ENCODE peak calls at places on chromosomes 4 and X, in ten cellular contexts. One of them, this sample, is unnamed. For H3K4me1, the result is how much of the 10 kb centered on the place peaks cover.

GRCh38 chrX:49166914-49167739 is 4.6 kb downstream of the MAGIX start:
- DNase-seq in HepG2: no peak
- DNase-seq in suprapubic skin: peak
- DNase-seq in stomach: peak
- DNase-seq in GM23338: peak
- DNase-seq in K562: peak
- DNase-seq in sigmoid colon: peak
- DNase-seq in SK-N-SH: peak
- DNase-seq in esophagus muscularis mucosa: no peak
- DNase-seq in endothelial cell of umbilical vein: peak
- DNase-seq in this sample: peak

GRCh38 chrX:37993857-37994619 is 12.3 kb upstream of the SYTL5 start:
- DNase-seq in suprapubic skin: no peak
- DNase-seq in SK-N-SH: no peak
- DNase-seq in GM23338: peak
- DNase-seq in endothelial cell of umbilical vein: no peak
- DNase-seq in HepG2: peak
- DNase-seq in esophagus muscularis mucosa: no peak
- DNase-seq in stomach: peak
- DNase-seq in sigmoid colon: no peak
- DNase-seq in K562: peak
- DNase-seq in this sample: no peak

GRCh38 chr4:55503164-55503563 is 43.5 kb downstream of the CLOCK start:
- DNase-seq in HepG2: no peak
- DNase-seq in K562: peak
- DNase-seq in endothelial cell of umbilical vein: peak
- DNase-seq in suprapubic skin: no peak
- DNase-seq in SK-N-SH: no peak
- DNase-seq in GM23338: no peak
- DNase-seq in stomach: no peak
- DNase-seq in sigmoid colon: no peak
- DNase-seq in esophagus muscularis mucosa: no peak
- DNase-seq in this sample: no peak

GRCh38 chr4:153153339-153153851 is 50.8 kb upstream of the TRIM2 start:
- DNase-seq in suprapubic skin: peak
- DNase-seq in SK-N-SH: peak
- DNase-seq in endothelial cell of umbilical vein: peak
- DNase-seq in GM23338: peak
- DNase-seq in K562: no peak
- DNase-seq in sigmoid colon: no peak
- DNase-seq in stomach: peak
- DNase-seq in esophagus muscularis mucosa: no peak
- DNase-seq in HepG2: no peak
- DNase-seq in this sample: peak

GRCh38 chr4:127936974-127937373 is 28.0 kb downstream of the MFSD8 start:
- DNase-seq in endothelial cell of umbilical vein: no peak
- DNase-seq in stomach: no peak
- DNase-seq in SK-N-SH: no peak
- DNase-seq in esophagus muscularis mucosa: no peak
- DNase-seq in GM23338: no peak
- DNase-seq in sigmoid colon: no peak
- DNase-seq in HepG2: no peak
- DNase-seq in suprapubic skin: no peak
- DNase-seq in K562: no peak
- DNase-seq in this sample: no peak

GRCh38 chrX:74578137-74578536 is 36.3 kb downstream of the RLIM start:
- DNase-seq in sigmoid colon: no peak
- DNase-seq in HepG2: no peak
- DNase-seq in K562: no peak
- DNase-seq in GM23338: no peak
- DNase-seq in stomach: no peak
- DNase-seq in SK-N-SH: no peak
- DNase-seq in esophagus muscularis mucosa: no peak
- DNase-seq in suprapubic skin: no peak
- DNase-seq in endothelial cell of umbilical vein: no peak
- DNase-seq in this sample: no peak

GRCh38 chrX:69298466-69299140 is 133.3 kb upstream of the PJA1 start:
- DNase-seq in K562: no peak
- DNase-seq in stomach: no peak
- DNase-seq in suprapubic skin: no peak
- DNase-seq in sigmoid colon: no peak
- DNase-seq in GM23338: no peak
- DNase-seq in endothelial cell of umbilical vein: no peak
- DNase-seq in esophagus muscularis mucosa: no peak
- DNase-seq in SK-N-SH: no peak
- DNase-seq in HepG2: no peak
- DNase-seq in this sample: no peak

GRCh38 chr4:11416071-11416766 is 12.5 kb downstream of the HS3ST1 start:
- DNase-seq in stomach: no peak
- DNase-seq in K562: no peak
- DNase-seq in endothelial cell of umbilical vein: no peak
- DNase-seq in GM23338: no peak
- DNase-seq in SK-N-SH: no peak
- DNase-seq in sigmoid colon: no peak
- DNase-seq in esophagus muscularis mucosa: no peak
- DNase-seq in suprapubic skin: no peak
- DNase-seq in HepG2: no peak
- DNase-seq in this sample: no peak

GRCh38 chr4:188214861-188215260 is 75.6 kb downstream of the TRIML1 start:
- DNase-seq in suprapubic skin: no peak
- DNase-seq in stomach: no peak
- DNase-seq in esophagus muscularis mucosa: no peak
- DNase-seq in GM23338: no peak
- DNase-seq in SK-N-SH: no peak
- DNase-seq in endothelial cell of umbilical vein: no peak
- DNase-seq in sigmoid colon: no peak
- DNase-seq in HepG2: peak
- DNase-seq in K562: no peak
- DNase-seq in this sample: no peak

GRCh38 chrX:38117485-38117884 is 103.2 kb downstream of the SRPX start:
- DNase-seq in HepG2: no peak
- DNase-seq in stomach: peak
- DNase-seq in sigmoid colon: no peak
- DNase-seq in endothelial cell of umbilical vein: peak
- DNase-seq in suprapubic skin: no peak
- DNase-seq in K562: no peak
- DNase-seq in esophagus muscularis mucosa: no peak
- DNase-seq in GM23338: no peak
- DNase-seq in SK-N-SH: no peak
- DNase-seq in this sample: no peak

GRCh38 chr4:139866270-139866962 is 200.8 kb downstream of the MGST2 start:
- DNase-seq in esophagus muscularis mucosa: no peak
- DNase-seq in K562: no peak
- DNase-seq in endothelial cell of umbilical vein: no peak
- DNase-seq in sigmoid colon: no peak
- DNase-seq in suprapubic skin: no peak
- DNase-seq in SK-N-SH: peak
- DNase-seq in GM23338: no peak
- DNase-seq in stomach: no peak
- DNase-seq in HepG2: no peak
- DNase-seq in this sample: no peak

GRCh38 chrX:149504226-149504914 is 736 bp downstream of the IDS start:
- DNase-seq in suprapubic skin: no peak
- DNase-seq in GM23338: peak
- DNase-seq in endothelial cell of umbilical vein: no peak
- DNase-seq in HepG2: no peak
- DNase-seq in SK-N-SH: peak
- DNase-seq in esophagus muscularis mucosa: no peak
- DNase-seq in sigmoid colon: no peak
- DNase-seq in K562: peak
- DNase-seq in stomach: no peak
- DNase-seq in this sample: peak

GRCh38 chrX:13293700-13294099 is 26.2 kb downstream of the ATXN3L start:
- DNase-seq in endothelial cell of umbilical vein: peak
- DNase-seq in HepG2: no peak
- DNase-seq in K562: no peak
- DNase-seq in suprapubic skin: no peak
- DNase-seq in SK-N-SH: no peak
- DNase-seq in stomach: no peak
- DNase-seq in GM23338: no peak
- DNase-seq in esophagus muscularis mucosa: no peak
- DNase-seq in sigmoid colon: no peak
- DNase-seq in this sample: no peak

GRCh38 chr4:14059006-14059405 is 431.5 kb upstream of the BOD1L1 start:
- DNase-seq in esophagus muscularis mucosa: no peak
- DNase-seq in endothelial cell of umbilical vein: no peak
- DNase-seq in GM23338: no peak
- DNase-seq in HepG2: no peak
- DNase-seq in suprapubic skin: no peak
- DNase-seq in K562: no peak
- DNase-seq in SK-N-SH: no peak
- DNase-seq in stomach: no peak
- DNase-seq in sigmoid colon: no peak
- DNase-seq in this sample: no peak

DNA sequence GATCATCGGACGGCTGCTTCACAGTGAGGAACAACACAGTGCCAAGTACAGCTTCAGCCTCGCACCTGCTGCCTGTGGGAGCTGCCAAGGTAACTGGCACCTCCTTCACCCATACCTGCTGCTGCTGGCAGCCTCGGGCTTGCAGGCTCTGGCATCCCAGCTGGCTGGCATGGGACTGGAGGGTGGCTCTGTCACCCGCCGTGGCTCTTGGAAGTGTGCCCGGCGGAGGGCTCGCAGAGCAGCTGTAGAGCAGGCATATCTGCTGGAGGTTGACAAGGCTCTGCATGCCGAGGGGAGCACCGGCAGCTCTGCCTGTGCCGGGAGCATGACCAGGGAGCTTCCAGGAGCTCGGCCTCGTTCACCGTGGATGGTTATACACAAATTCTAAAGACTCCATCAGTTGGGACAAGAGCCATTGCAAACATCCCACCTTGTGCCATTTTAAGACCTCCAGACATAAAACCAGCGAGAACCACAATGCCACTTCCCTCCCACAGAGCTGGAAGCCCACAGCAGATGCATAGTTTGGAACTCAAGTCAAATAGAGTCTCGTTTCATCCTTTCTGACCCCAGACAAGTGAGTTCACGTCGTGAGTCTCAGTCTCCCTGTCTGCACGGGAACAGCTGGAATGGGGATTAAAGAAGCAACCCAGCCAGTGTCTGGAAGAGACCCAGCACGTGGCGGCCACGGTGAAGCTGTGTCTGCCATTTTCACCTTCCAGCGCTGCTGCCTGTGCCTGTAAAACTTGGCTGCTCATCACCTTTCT is 84.3 kb upstream of the PSAPL1 start:
- DNase-seq in SK-N-SH: peak
- DNase-seq in suprapubic skin: no peak
- DNase-seq in esophagus muscularis mucosa: no peak
- DNase-seq in GM23338: no peak
- DNase-seq in stomach: no peak
- DNase-seq in sigmoid colon: no peak
- DNase-seq in K562: no peak
- DNase-seq in endothelial cell of umbilical vein: no peak
- DNase-seq in HepG2: no peak
- DNase-seq in this sample: no peak
- TF ChIP-seq POLR2AphosphoS5 in SK-N-SH: no peak
- TF ChIP-seq POLR2AphosphoS5 in suprapubic skin: no peak
- TF ChIP-seq POLR2AphosphoS5 in esophagus muscularis mucosa: no peak
- TF ChIP-seq POLR2AphosphoS5 in GM23338: no peak
- TF ChIP-seq POLR2AphosphoS5 in stomach: no peak
- TF ChIP-seq POLR2AphosphoS5 in sigmoid colon: no peak
- TF ChIP-seq POLR2AphosphoS5 in K562: no peak
- TF ChIP-seq POLR2AphosphoS5 in endothelial cell of umbilical vein: no peak
- TF ChIP-seq POLR2AphosphoS5 in HepG2: no peak
- TF ChIP-seq POLR2AphosphoS5 in this sample: no peak

DNA sequence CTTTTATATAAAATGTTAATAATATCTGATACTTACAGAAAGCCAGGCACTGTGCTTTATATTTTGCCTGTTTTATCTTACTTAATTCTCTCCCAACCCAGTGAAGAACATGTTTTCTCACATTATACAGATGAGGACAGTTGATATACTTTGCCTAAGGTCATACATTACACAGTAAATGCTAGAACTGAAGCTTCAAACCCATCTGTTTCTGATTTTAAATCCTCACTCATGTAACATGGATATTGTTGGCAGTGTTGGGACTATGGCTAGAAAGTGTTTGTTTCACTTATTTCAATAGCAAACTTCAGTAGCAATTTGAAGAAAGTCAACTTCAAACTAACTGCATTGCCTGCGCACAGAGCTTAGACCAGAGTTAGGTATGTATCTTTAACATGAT is 57.4 kb downstream of the RAPGEF2 start:
- DNase-seq in endothelial cell of umbilical vein: no peak
- DNase-seq in HepG2: no peak
- DNase-seq in sigmoid colon: no peak
- DNase-seq in suprapubic skin: no peak
- DNase-seq in K562: no peak
- DNase-seq in GM23338: no peak
- DNase-seq in stomach: no peak
- DNase-seq in SK-N-SH: peak
- DNase-seq in esophagus muscularis mucosa: no peak
- DNase-seq in this sample: no peak
- H3K4me3 ChIP-seq in endothelial cell of umbilical vein: no peak
- H3K4me3 ChIP-seq in HepG2: no peak
- H3K4me3 ChIP-seq in sigmoid colon: no peak
- H3K4me3 ChIP-seq in suprapubic skin: no peak
- H3K4me3 ChIP-seq in K562: no peak
- H3K4me3 ChIP-seq in GM23338: no peak
- H3K4me3 ChIP-seq in stomach: no peak
- H3K4me3 ChIP-seq in SK-N-SH: no peak
- H3K4me3 ChIP-seq in esophagus muscularis mucosa: no peak
- H3K4me3 ChIP-seq in this sample: no peak

DNA sequence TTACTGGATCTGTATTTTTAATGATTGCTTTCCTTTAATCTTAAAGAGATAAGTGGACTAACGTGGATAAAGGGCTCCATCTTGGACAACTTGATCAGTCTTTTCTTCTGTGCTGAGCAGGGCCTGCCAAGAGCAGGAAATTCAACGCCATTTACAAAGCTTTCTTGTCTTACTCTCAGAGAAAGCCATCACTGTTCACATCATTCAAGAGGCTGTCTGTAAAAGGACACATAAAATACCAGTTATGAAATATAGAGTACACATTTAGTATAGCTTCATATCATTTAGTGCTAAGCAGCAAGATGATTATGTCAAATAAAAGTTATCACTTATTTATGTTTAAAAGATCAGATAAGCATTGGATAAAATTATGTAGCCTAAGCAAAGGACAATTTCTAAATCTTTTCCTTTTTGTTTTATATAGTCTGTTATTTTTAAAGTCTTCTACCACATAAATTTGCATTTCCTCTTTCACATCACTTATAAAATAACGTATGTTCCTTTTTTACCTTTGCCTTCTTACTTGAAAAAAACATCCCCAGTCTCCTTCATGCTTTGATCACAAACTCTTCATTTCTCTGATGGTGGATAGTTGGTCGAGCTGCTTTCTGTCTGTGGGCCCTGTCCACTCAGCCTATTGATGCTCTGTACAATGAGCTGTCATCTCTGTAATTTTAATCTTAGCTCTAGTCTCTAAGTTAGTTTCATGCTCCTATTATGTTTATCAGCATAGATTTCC is 2.1 kb upstream of the CCNG2 start:
- DNase-seq in endothelial cell of umbilical vein: no peak
- DNase-seq in esophagus muscularis mucosa: no peak
- DNase-seq in stomach: no peak
- DNase-seq in K562: no peak
- DNase-seq in SK-N-SH: no peak
- DNase-seq in sigmoid colon: no peak
- DNase-seq in HepG2: no peak
- DNase-seq in suprapubic skin: no peak
- DNase-seq in GM23338: no peak
- DNase-seq in this sample: no peak
- H3K4me1 ChIP-seq in endothelial cell of umbilical vein: under half
- H3K4me1 ChIP-seq in esophagus muscularis mucosa: under half
- H3K4me1 ChIP-seq in stomach: under half
- H3K4me1 ChIP-seq in K562: under half
- H3K4me1 ChIP-seq in SK-N-SH: under half
- H3K4me1 ChIP-seq in sigmoid colon: under half
- H3K4me1 ChIP-seq in HepG2: under half
- H3K4me1 ChIP-seq in suprapubic skin: under half
- H3K4me1 ChIP-seq in GM23338: under half
- H3K4me1 ChIP-seq in this sample: half or more

GRCh38 chr4:85919488-85919887 is 440.4 kb downstream of the MAPK10 start:
- DNase-seq in suprapubic skin: no peak
- DNase-seq in endothelial cell of umbilical vein: no peak
- DNase-seq in HepG2: no peak
- DNase-seq in GM23338: no peak
- DNase-seq in esophagus muscularis mucosa: no peak
- DNase-seq in SK-N-SH: peak
- DNase-seq in sigmoid colon: no peak
- DNase-seq in stomach: no peak
- DNase-seq in K562: no peak
- DNase-seq in this sample: no peak
- TF ChIP-seq POLR2AphosphoS5 in suprapubic skin: no peak
- TF ChIP-seq POLR2AphosphoS5 in endothelial cell of umbilical vein: no peak
- TF ChIP-seq POLR2AphosphoS5 in HepG2: no peak
- TF ChIP-seq POLR2AphosphoS5 in GM23338: no peak
- TF ChIP-seq POLR2AphosphoS5 in esophagus muscularis mucosa: no peak
- TF ChIP-seq POLR2AphosphoS5 in SK-N-SH: no peak
- TF ChIP-seq POLR2AphosphoS5 in sigmoid colon: no peak
- TF ChIP-seq POLR2AphosphoS5 in stomach: no peak
- TF ChIP-seq POLR2AphosphoS5 in K562: no peak
- TF ChIP-seq POLR2AphosphoS5 in this sample: no peak

This sample was measured in spleen.